ENCODE peak calls at places on chromosome 2, in four cellular contexts. G, D, X and M are unnamed samples.

GRCh38 chr2:43897492-43897891 is 58.7 kb downstream of the ABCG8 start:
- DNase-seq in D (no peak), G (no peak), X (no peak), M (no peak)

GRCh38 chr2:233448220-233448559 is 93.9 kb downstream of the DGKD start:
- DNase-seq in G (peak), D (no peak), X (no peak), M (no peak)

GRCh38 chr2:112622528-112622849 is 23.2 kb upstream of the SLC20A1 start:
- DNase-seq in D (peak), G (peak), X (no peak), M (no peak)

GRCh38 chr2:233464056-233464455 is 102.5 kb downstream of the USP40 start:
- DNase-seq in X (no peak), G (no peak), D (no peak), M (no peak)

GRCh38 chr2:19038096-19039015 is 320.1 kb downstream of the OSR1 start:
- DNase-seq in X (no peak), G (peak), D (peak), M (peak)

GRCh38 chr2:202030676-202031075 is 3.0 kb upstream of the FZD7 start:
- DNase-seq in X (no peak), D (no peak), G (peak), M (no peak)

GRCh38 chr2:152506843-152507242 is 171.9 kb downstream of the FMNL2 start:
- DNase-seq in G (peak), D (peak), X (no peak), M (peak)

GRCh38 chr2:229713371-229714079 is 830 bp downstream of the DNER start:
- DNase-seq in G (peak), X (peak), D (peak), M (peak)

GRCh38 chr2:171523969-171524401 is 1.7 kb downstream of the CYBRD1 start:
- DNase-seq in D (peak), G (peak), X (no peak), M (no peak)

GRCh38 chr2:41925009-41925408 is 122.8 kb upstream of the PKDCC start:
- DNase-seq in X (no peak), D (no peak), G (no peak), M (no peak)

GRCh38 chr2:191797937-191798873 is 48.7 kb downstream of the CAVIN2 start:
- DNase-seq in D (no peak), G (no peak), X (no peak), M (no peak)

GRCh38 chr2:58475756-58476155 is 234.6 kb upstream of the FANCL start:
- DNase-seq in D (no peak), X (no peak), G (no peak), M (no peak)

GRCh38 chr2:95289251-95289650 is 7.9 kb upstream of the KCNIP3 start:
- DNase-seq in G (no peak), X (no peak), D (no peak), M (no peak)

GRCh38 chr2:32954206-32954605 is 7.5 kb downstream of the LTBP1 start:
- DNase-seq in D (no peak), G (no peak), X (no peak), M (no peak)

GRCh38 chr2:172823451-172823850 is 87.8 kb downstream of the RAPGEF4 start:
- DNase-seq in D (no peak), G (no peak), X (no peak), M (no peak)